ENCODE peak calls at places on chromosomes 13 and 19, in five cellular contexts. K is Caco-2, I is uterus, Y is mammary epithelial cell, G is fibroblast of lung. V is an unnamed sample. For H3K4me1, the result is how much of the 10 kb centered on the place peaks cover.

GRCh38 chr13:22877421-22877820 is 303.4 kb upstream of the SGCG start:
- DNase-seq in K (no peak), I (no peak), Y (no peak), G (no peak), V (no peak)

GRCh38 chr19:40363128-40363527 is 14.6 kb downstream of the PLD3 start:
- DNase-seq in K (no peak), I (no peak), Y (no peak), G (no peak), V (no peak)

GRCh38 chr13:59997976-59998375 is 165.8 kb downstream of the DIAPH3 start:
- DNase-seq in K (no peak), I (no peak), Y (no peak), G (no peak), V (no peak)

GRCh38 chr13:24016046-24016445 is 118.7 kb upstream of the C1QTNF9B start:
- DNase-seq in K (no peak), I (no peak), Y (no peak), G (no peak), V (no peak)

GRCh38 chr19:40280608-40281221 is 4.4 kb downstream of the AKT2 start:
- DNase-seq in K (no peak), I (no peak), Y (peak), G (no peak), V (peak)

GRCh38 chr19:6214881-6215541 is 64.8 kb downstream of the MLLT1 start:
- DNase-seq in K (no peak), I (peak), Y (no peak), G (no peak), V (no peak)

GRCh38 chr13:109869312-109870237 is 83.2 kb upstream of the IRS2 start:
- DNase-seq in K (no peak), I (peak), Y (peak), G (peak), V (peak)

GRCh38 chr19:38267780-38268430 is 3.5 kb downstream of the SPINT2 start:
- DNase-seq in K (peak), I (no peak), Y (peak), G (no peak), V (no peak)

GRCh38 chr19:54209058-54209747 is 8.5 kb downstream of the RPS9 start:
- DNase-seq in K (peak), I (no peak), Y (no peak), G (peak), V (no peak)

GRCh38 chr13:43363156-43363918 is 340.0 kb downstream of the DNAJC15 start:
- DNase-seq in K (no peak), I (no peak), Y (no peak), G (peak), V (no peak)
- H3K4me1 ChIP-seq in K (under half), I (under half), Y (under half), G (under half), V (under half)

GRCh38 chr19:10761443-10762242 is 43.8 kb downstream of the DNM2 start:
- DNase-seq in K (no peak), I (no peak), Y (no peak), G (no peak), V (no peak)

GRCh38 chr19:10762656-10763055 is 44.8 kb downstream of the DNM2 start:
- DNase-seq in K (peak), I (no peak), Y (no peak), G (no peak), V (peak)

GRCh38 chr19:10764340-10764894 is 46.5 kb downstream of the DNM2 start:
- DNase-seq in K (peak), I (no peak), Y (no peak), G (no peak), V (no peak)

GRCh38 chr19:10763828-10764339 is 46.0 kb downstream of the DNM2 start:
- DNase-seq in K (no peak), I (no peak), Y (no peak), G (no peak), V (no peak)

DNA sequence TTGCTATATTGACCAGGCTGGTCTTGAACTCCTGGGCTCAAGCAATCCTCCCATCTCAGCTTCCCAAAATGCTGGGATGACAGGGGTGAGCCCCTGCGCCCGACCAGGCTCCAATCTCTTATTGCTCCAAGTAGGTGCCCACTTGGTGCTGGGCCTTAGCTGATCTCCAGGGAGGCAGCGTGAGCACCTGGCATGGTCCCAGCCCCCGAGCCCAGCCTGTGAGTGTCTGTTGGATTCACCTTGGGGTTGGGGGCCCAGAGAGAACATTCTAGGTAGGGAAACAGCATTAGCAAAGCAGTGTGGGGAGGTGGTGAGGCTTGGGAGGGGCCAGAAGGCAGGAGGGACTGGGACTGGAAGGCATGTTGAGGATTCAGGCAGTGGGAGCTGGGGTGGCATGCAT is 45.5 kb downstream of the DNM2 start:
- DNase-seq in K (no peak), I (no peak), Y (no peak), G (no peak), V (no peak)
- H3K4me1 ChIP-seq in K (under half), I (under half), Y (under half), G (under half), V (half or more)

DNA sequence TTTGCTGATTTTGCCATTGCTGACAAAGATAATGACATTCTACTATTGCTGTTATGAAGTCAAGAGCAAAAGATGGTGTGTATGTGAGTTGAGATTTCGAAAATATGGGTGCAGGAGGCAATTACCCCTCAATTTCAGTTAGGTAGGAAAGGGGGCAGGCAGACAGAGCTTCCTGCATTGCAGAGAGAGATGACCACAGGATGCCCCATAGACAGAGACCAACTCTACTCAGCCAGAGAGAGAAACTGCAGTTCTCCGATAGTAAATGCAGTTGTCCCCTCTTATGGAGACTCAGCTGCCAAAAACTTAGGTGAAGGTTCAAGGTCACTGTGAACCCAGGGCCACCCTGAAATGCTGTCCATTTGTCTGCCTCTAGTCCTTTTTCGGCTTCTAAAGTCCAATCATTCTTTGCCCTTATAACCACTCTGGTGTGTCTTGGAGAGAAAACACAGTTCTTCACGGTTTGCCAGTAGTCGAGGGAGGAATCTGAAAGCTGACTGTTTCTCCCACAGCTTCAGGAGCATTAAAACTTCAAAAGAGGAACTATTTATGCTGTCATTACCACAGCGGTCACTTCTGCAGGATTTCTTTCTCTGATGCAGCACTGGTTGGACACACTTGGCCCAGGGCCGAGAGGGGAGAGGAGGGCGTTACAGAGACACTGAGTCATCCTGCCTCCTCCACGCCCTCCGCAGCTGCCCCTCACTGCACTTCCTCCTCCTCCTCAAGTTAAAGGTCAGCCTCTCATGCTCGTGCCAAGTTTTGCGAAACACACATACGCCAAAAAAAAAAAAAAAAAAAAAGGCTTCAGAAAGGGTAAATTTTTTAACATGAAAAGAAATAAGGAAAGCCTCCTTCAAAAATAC is 264.3 kb downstream of the FOXO1 start:
- DNase-seq in K (peak), I (peak), Y (peak), G (peak), V (peak)
- H3K4me1 ChIP-seq in K (under half), I (under half), Y (under half), G (under half), V (half or more)

DNA sequence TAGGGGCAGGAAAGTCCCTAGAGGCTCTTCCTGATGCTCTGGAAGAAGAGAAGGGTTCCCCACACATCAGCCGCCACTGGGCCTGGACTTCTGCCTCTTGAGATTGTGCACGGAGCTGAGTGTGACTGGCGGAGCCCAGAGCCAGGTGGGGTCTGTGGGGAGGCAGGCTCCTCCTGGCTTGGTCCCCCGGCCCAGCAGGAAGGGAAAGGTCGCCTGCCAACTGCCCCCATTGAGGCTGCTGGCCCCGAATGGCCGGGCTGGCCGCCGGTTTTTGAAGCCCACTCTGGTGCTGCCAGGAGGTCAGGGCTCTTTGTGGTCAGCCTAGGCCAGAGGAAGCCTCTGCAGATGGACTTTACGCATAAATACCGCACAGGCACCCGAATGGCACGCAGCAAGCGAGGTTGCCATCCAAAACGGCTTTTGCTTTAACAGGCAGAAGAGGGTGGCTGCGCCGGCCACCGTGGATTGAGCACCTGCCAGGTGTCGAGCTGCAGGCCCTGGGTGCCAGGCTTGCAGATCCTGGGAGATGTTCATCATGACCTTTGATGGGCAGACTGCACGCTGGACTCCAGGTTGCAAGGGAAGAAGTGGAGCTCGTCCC is 5.0 kb downstream of the DAZAP1 start:
- DNase-seq in K (no peak), I (no peak), Y (no peak), G (no peak), V (no peak)
- H3K4me1 ChIP-seq in K (under half), I (under half), Y (half or more), G (under half), V (half or more)

GRCh38 chr19:44876930-44877530 is 14.0 kb upstream of the TOMM40 start:
- DNase-seq in K (no peak), I (no peak), Y (no peak), G (peak), V (no peak)

GRCh38 chr19:44878119-44878865 is 12.8 kb upstream of the TOMM40 start:
- DNase-seq in K (peak), I (no peak), Y (no peak), G (no peak), V (no peak)

GRCh38 chr19:44875666-44876418 is 15.2 kb upstream of the TOMM40 start:
- DNase-seq in K (no peak), I (no peak), Y (no peak), G (peak), V (no peak)

GRCh38 chr19:44882063-44882462 is 9.0 kb upstream of the TOMM40 start:
- DNase-seq in K (no peak), I (no peak), Y (no peak), G (no peak), V (no peak)

GRCh38 chr19:44879309-44880065 is 11.6 kb upstream of the TOMM40 start:
- DNase-seq in K (no peak), I (no peak), Y (no peak), G (no peak), V (no peak)
- H3K4me1 ChIP-seq in K (under half), I (under half), Y (under half), G (under half), V (under half)

GRCh38 chr19:18517606-18518005 is 4.3 kb downstream of the ELL start:
- DNase-seq in K (no peak), I (no peak), Y (no peak), G (no peak), V (no peak)
- H3K4me1 ChIP-seq in K (under half), I (under half), Y (under half), G (under half), V (half or more)

DNA sequence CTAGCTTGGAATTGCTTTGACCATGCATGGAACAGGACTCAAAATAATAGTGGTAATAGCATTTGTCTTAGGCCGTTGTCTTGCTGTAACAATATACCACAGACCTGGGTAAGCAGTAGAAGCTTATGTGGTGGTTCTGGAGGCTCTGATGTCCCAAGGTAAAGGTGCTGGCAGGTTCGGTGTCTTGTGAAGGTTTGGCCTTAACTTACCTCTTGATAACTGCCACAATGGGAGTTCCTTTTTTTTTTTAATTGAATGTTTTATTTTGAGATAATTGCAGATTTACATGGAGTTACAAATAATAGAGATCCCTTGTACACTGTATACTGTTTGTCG is 5.8 kb downstream of the RPL21 start:
- DNase-seq in K (no peak), I (no peak), Y (no peak), G (no peak), V (no peak)
- H3K4me1 ChIP-seq in K (under half), I (under half), Y (under half), G (under half), V (under half)

DNA sequence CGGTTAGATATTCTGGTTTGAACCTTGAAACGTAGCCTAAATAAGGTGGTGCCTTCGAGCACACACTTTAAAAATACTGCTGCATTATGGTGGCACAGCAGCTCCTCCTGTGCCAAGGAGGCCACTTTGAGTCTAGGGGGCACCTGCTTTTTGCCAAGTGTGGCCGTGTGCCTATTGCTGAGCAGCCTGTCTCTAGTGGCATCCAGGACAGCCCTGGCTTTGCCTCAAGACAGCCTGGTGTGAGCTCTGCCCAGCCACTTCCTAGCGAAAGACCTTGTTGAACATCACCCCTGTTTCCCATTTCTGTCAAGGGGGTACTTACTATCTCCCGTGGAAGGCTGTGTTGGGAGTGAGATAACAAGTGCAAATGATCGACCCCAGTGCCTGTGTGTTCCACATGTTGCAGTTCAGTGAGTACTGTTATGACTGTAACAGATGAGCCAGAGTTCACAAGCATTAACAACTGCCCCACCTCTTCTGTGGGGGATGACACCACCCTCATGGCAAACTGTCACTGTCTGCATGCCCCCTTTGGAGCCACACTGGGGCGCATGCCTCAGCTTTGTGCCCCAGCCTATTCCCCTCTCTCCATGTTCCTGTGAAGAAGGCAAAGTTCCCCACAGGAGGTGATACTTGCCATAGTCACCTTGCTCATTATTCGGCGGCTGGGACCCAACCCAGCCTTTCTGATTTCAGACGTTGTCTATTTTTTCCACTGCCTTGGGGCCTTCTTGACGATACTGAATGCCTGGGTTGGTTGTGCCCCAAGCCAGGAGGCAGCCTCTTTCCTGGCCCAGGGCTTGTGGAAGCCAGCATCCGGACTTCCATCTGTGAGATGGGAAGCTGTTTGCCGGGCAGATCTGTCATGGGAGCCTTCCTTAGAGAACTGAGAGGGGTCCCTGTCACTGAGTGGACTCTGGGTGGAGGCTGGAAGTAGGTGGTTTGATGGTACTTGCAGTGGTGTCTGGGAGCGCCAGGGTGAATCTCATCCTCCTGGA is 5.4 kb downstream of the GATAD2A start:
- DNase-seq in K (no peak), I (no peak), Y (no peak), G (no peak), V (no peak)
- H3K4me1 ChIP-seq in K (under half), I (under half), Y (under half), G (under half), V (half or more)